ENCODE peak calls at places on chromosome 21, in five cellular contexts. V is hepatocyte; Z is CD4-positive, alpha-beta memory T cell; U is AG08395; B is stimulated activated naive B cell treated with anti-CD40 and anti-IgM and Interleukin-4, amounts not matched to agents 10 μg/mL and 1 μg/mL and 100 μg/mL, for 72 hours. X is an unnamed sample.

GRCh38 chr21:44299458-44300261 is at the start of gene PFKL:
- DNase-seq in U (peak), Z (peak), V (peak), B (peak), X (peak)

GRCh38 chr21:36113647-36114428 is 21.0 kb upstream of the CBR3 start:
- DNase-seq in U (no peak), B (no peak), V (no peak), Z (peak), X (no peak)

GRCh38 chr21:36860736-36861594 is 105.5 kb downstream of the HLCS start:
- DNase-seq in Z (no peak), B (no peak), V (peak), U (peak), X (peak)

GRCh38 chr21:15210235-15210678 is 145.5 kb upstream of the NRIP1 start:
- DNase-seq in U (no peak), B (no peak), Z (no peak), V (peak), X (no peak)

GRCh38 chr21:42833859-42834729 is 45.2 kb downstream of the WDR4 start:
- DNase-seq in B (no peak), Z (no peak), V (no peak), U (no peak), X (no peak)

GRCh38 chr21:45004481-45005263 is 64.8 kb downstream of the SLX9 start:
- DNase-seq in B (no peak), V (peak), Z (no peak), U (no peak), X (peak)

GRCh38 chr21:21547368-21547953 is 549.3 kb downstream of the NCAM2 start:
- DNase-seq in U (no peak), Z (no peak), B (no peak), V (no peak), X (no peak)

GRCh38 chr21:29748391-29749167 is 191.2 kb downstream of the GRIK1 start:
- DNase-seq in U (no peak), V (no peak), B (no peak), Z (no peak), X (no peak)

GRCh38 chr21:41726970-41727783 is 39.7 kb downstream of the RIPK4 start:
- DNase-seq in Z (no peak), U (peak), V (peak), B (no peak), X (no peak)

GRCh38 chr21:26140185-26140584 is 30.4 kb downstream of the APP start:
- DNase-seq in Z (no peak), U (peak), B (no peak), V (peak), X (peak)

GRCh38 chr21:36628096-36628495 is 70.8 kb upstream of the SIM2 start:
- DNase-seq in Z (no peak), V (no peak), U (no peak), B (no peak), X (no peak)

GRCh38 chr21:33377221-33377620 is 26.0 kb upstream of the IFNGR2 start:
- DNase-seq in Z (no peak), B (no peak), U (no peak), V (no peak), X (no peak)

GRCh38 chr21:17769049-17769845 is 49.9 kb downstream of the C21orf91 start:
- DNase-seq in U (peak), V (no peak), Z (no peak), B (no peak), X (no peak)

GRCh38 chr21:42002421-42002958 is 7.7 kb downstream of the ZBTB21 start:
- DNase-seq in V (peak), U (peak), Z (peak), B (peak), X (peak)

GRCh38 chr21:36706951-36707762 is 8.2 kb downstream of the SIM2 start:
- DNase-seq in B (no peak), Z (no peak), U (no peak), V (no peak), X (peak)

GRCh38 chr21:41396452-41397107 is 29.5 kb upstream of the MX1 start:
- DNase-seq in Z (no peak), V (peak), B (no peak), U (no peak), X (no peak)

GRCh38 chr21:42527489-42528158 is 14.0 kb downstream of the SLC37A1 start:
- DNase-seq in U (no peak), Z (peak), B (no peak), V (no peak), X (no peak)

GRCh38 chr21:25871566-25871965 is 136.8 kb downstream of the GABPA start:
- DNase-seq in U (no peak), B (no peak), Z (no peak), V (no peak), X (peak)

GRCh38 chr21:45409466-45410150 is 4.6 kb downstream of the COL18A1 start:
- DNase-seq in U (peak), Z (no peak), V (no peak), B (no peak), X (no peak)

GRCh38 chr21:44267655-44268142 is 6.0 kb upstream of the DNMT3L start:
- DNase-seq in B (no peak), Z (peak), U (peak), V (no peak), X (no peak)

GRCh38 chr21:37202221-37202805 is 64.8 kb downstream of the VPS26C start:
- DNase-seq in B (no peak), U (no peak), Z (no peak), V (no peak), X (no peak)

GRCh38 chr21:38569733-38570132 is 71.5 kb upstream of the ERG start:
- DNase-seq in B (no peak), Z (no peak), U (no peak), V (no peak), X (no peak)

GRCh38 chr21:34243562-34243961 is 120.2 kb upstream of the KCNE2 start:
- DNase-seq in U (no peak), Z (no peak), V (no peak), B (no peak), X (peak)

GRCh38 chr21:15006594-15007230 is 58.1 kb downstream of the NRIP1 start:
- DNase-seq in U (no peak), B (no peak), Z (no peak), V (no peak), X (no peak)

GRCh38 chr21:45003331-45004058 is 63.7 kb downstream of the SLX9 start:
- DNase-seq in B (no peak), V (no peak), Z (no peak), U (no peak), X (no peak)

X was measured in dermis blood vessel endothelial cell.